ENCODE peak calls at places on chromosome 4, in five cellular contexts. One of them, this sample, is unnamed.

GRCh38 chr4:153593166-153593565 is 90.9 kb upstream of the TLR2 start:
- DNase-seq in cardiac fibroblast: no peak
- DNase-seq in NT2/D1: no peak
- DNase-seq in Right ventricle myocardium inferior: no peak
- DNase-seq in right cardiac atrium: no peak
- DNase-seq in this sample: peak; percentile 23

GRCh38 chr4:75723117-75723801 is 1.1 kb upstream of the USO1 start:
- DNase-seq in cardiac fibroblast: peak; percentile 36
- DNase-seq in NT2/D1: no peak
- DNase-seq in Right ventricle myocardium inferior: no peak
- DNase-seq in right cardiac atrium: no peak
- DNase-seq in this sample: no peak

GRCh38 chr4:118557298-118557851 is 127.8 kb upstream of the METTL14 start:
- DNase-seq in cardiac fibroblast: peak; percentile 23
- DNase-seq in NT2/D1: no peak
- DNase-seq in Right ventricle myocardium inferior: no peak
- DNase-seq in right cardiac atrium: no peak
- DNase-seq in this sample: peak; percentile 41

GRCh38 chr4:16443504-16444088 is 217.3 kb upstream of the TAPT1 start:
- DNase-seq in cardiac fibroblast: peak; percentile 61
- DNase-seq in NT2/D1: peak; percentile 32
- DNase-seq in Right ventricle myocardium inferior: no peak
- DNase-seq in right cardiac atrium: no peak
- DNase-seq in this sample: peak; percentile 74

GRCh38 chr4:96936886-96937285 is 1097.0 kb downstream of the PDHA2 start:
- DNase-seq in cardiac fibroblast: no peak
- DNase-seq in NT2/D1: no peak
- DNase-seq in Right ventricle myocardium inferior: no peak
- DNase-seq in right cardiac atrium: no peak
- DNase-seq in this sample: no peak

GRCh38 chr4:26749867-26750266 is 110.8 kb upstream of the STIM2 start:
- DNase-seq in cardiac fibroblast: no peak
- DNase-seq in NT2/D1: no peak
- DNase-seq in Right ventricle myocardium inferior: no peak
- DNase-seq in right cardiac atrium: no peak
- DNase-seq in this sample: no peak

GRCh38 chr4:7647932-7648812 is 213.4 kb upstream of the PSAPL1 start:
- DNase-seq in cardiac fibroblast: peak; percentile 44
- DNase-seq in NT2/D1: no peak
- DNase-seq in Right ventricle myocardium inferior: no peak
- DNase-seq in right cardiac atrium: no peak
- DNase-seq in this sample: no peak

GRCh38 chr4:81896936-81897335 is 425.2 kb upstream of the RASGEF1B start:
- DNase-seq in cardiac fibroblast: no peak
- DNase-seq in NT2/D1: no peak
- DNase-seq in Right ventricle myocardium inferior: no peak
- DNase-seq in right cardiac atrium: no peak
- DNase-seq in this sample: no peak

GRCh38 chr4:86917212-86918039 is 17.4 kb upstream of the AFF1 start:
- DNase-seq in cardiac fibroblast: no peak
- DNase-seq in NT2/D1: no peak
- DNase-seq in Right ventricle myocardium inferior: no peak
- DNase-seq in right cardiac atrium: no peak
- DNase-seq in this sample: no peak

GRCh38 chr4:3045500-3045850 is 28.9 kb downstream of the HTT-AS start:
- DNase-seq in cardiac fibroblast: peak; percentile 48
- DNase-seq in NT2/D1: no peak
- DNase-seq in Right ventricle myocardium inferior: peak; percentile 89
- DNase-seq in right cardiac atrium: peak; percentile 87
- DNase-seq in this sample: no peak

GRCh38 chr4:2948895-2949781 is 14.1 kb downstream of the NOP14 start:
- DNase-seq in cardiac fibroblast: peak; percentile 47
- DNase-seq in NT2/D1: no peak
- DNase-seq in Right ventricle myocardium inferior: no peak
- DNase-seq in right cardiac atrium: no peak
- DNase-seq in this sample: peak; percentile 37

GRCh38 chr4:170446782-170447181 is 357.0 kb upstream of the AADAT start:
- DNase-seq in cardiac fibroblast: no peak
- DNase-seq in NT2/D1: no peak
- DNase-seq in Right ventricle myocardium inferior: no peak
- DNase-seq in right cardiac atrium: no peak
- DNase-seq in this sample: no peak

GRCh38 chr4:22190855-22191254 is 242.3 kb upstream of the KCNIP4 start:
- DNase-seq in cardiac fibroblast: peak; percentile 74
- DNase-seq in NT2/D1: no peak
- DNase-seq in Right ventricle myocardium inferior: no peak
- DNase-seq in right cardiac atrium: no peak
- DNase-seq in this sample: peak; percentile 4

GRCh38 chr4:126794363-126794762 is 838.4 kb upstream of the INTU start:
- DNase-seq in cardiac fibroblast: peak; percentile 22
- DNase-seq in NT2/D1: no peak
- DNase-seq in Right ventricle myocardium inferior: no peak
- DNase-seq in right cardiac atrium: no peak
- DNase-seq in this sample: no peak

GRCh38 chr4:5976921-5977320 is 41.3 kb downstream of the C4orf50 start:
- DNase-seq in cardiac fibroblast: no peak
- DNase-seq in NT2/D1: no peak
- DNase-seq in Right ventricle myocardium inferior: no peak
- DNase-seq in right cardiac atrium: no peak
- DNase-seq in this sample: peak; percentile 59

GRCh38 chr4:158809611-158810486 is 41.0 kb downstream of the FNIP2 start:
- DNase-seq in cardiac fibroblast: peak; percentile 84
- DNase-seq in NT2/D1: no peak
- DNase-seq in Right ventricle myocardium inferior: no peak
- DNase-seq in right cardiac atrium: no peak
- DNase-seq in this sample: peak; percentile 76

GRCh38 chr4:19623866-19624265 is 627.8 kb upstream of the SLIT2 start:
- DNase-seq in cardiac fibroblast: no peak
- DNase-seq in NT2/D1: no peak
- DNase-seq in Right ventricle myocardium inferior: no peak
- DNase-seq in right cardiac atrium: no peak
- DNase-seq in this sample: no peak

GRCh38 chr4:3215256-3215655 is 33.7 kb upstream of the MSANTD1 start:
- DNase-seq in cardiac fibroblast: no peak
- DNase-seq in NT2/D1: no peak
- DNase-seq in Right ventricle myocardium inferior: no peak
- DNase-seq in right cardiac atrium: no peak
- DNase-seq in this sample: no peak

GRCh38 chr4:185127021-185127925 is 15.8 kb upstream of the SLC25A4 start:
- DNase-seq in cardiac fibroblast: peak; percentile 23
- DNase-seq in NT2/D1: no peak
- DNase-seq in Right ventricle myocardium inferior: peak; percentile 65
- DNase-seq in right cardiac atrium: peak; percentile 61
- DNase-seq in this sample: no peak

GRCh38 chr4:4990857-4991540 is 28.3 kb downstream of the CYTL1 start:
- DNase-seq in cardiac fibroblast: peak; percentile 96
- DNase-seq in NT2/D1: no peak
- DNase-seq in Right ventricle myocardium inferior: peak; percentile 89
- DNase-seq in right cardiac atrium: peak; percentile 94
- DNase-seq in this sample: no peak

GRCh38 chr4:160580581-160580980 is 1477.7 kb downstream of the RAPGEF2 start:
- DNase-seq in cardiac fibroblast: no peak
- DNase-seq in NT2/D1: no peak
- DNase-seq in Right ventricle myocardium inferior: no peak
- DNase-seq in right cardiac atrium: no peak
- DNase-seq in this sample: no peak

GRCh38 chr4:80197132-80197573 is at the start of gene PRDM8:
- DNase-seq in cardiac fibroblast: no peak
- DNase-seq in NT2/D1: no peak
- DNase-seq in Right ventricle myocardium inferior: no peak
- DNase-seq in right cardiac atrium: peak; percentile 63
- DNase-seq in this sample: peak; percentile 26

GRCh38 chr4:144411119-144411518 is 234.8 kb upstream of the HHIP start:
- DNase-seq in cardiac fibroblast: no peak
- DNase-seq in NT2/D1: no peak
- DNase-seq in Right ventricle myocardium inferior: no peak
- DNase-seq in right cardiac atrium: no peak
- DNase-seq in this sample: no peak

GRCh38 chr4:144968606-144969005 is 129.4 kb downstream of the ANAPC10 start:
- DNase-seq in cardiac fibroblast: no peak
- DNase-seq in NT2/D1: no peak
- DNase-seq in Right ventricle myocardium inferior: no peak
- DNase-seq in right cardiac atrium: no peak
- DNase-seq in this sample: no peak

GRCh38 chr4:139266583-139267257 is 13.3 kb downstream of the MGARP start:
- DNase-seq in cardiac fibroblast: peak; percentile 59
- DNase-seq in NT2/D1: no peak
- DNase-seq in Right ventricle myocardium inferior: peak; percentile 86
- DNase-seq in right cardiac atrium: peak; percentile 78
- DNase-seq in this sample: peak; percentile 46

GRCh38 chr4:88761342-88761741 is 63.7 kb upstream of the NAP1L5 start:
- DNase-seq in cardiac fibroblast: no peak
- DNase-seq in NT2/D1: no peak
- DNase-seq in Right ventricle myocardium inferior: no peak
- DNase-seq in right cardiac atrium: no peak
- DNase-seq in this sample: no peak

GRCh38 chr4:39256436-39256835 is 74.1 kb downstream of the WDR19 start:
- DNase-seq in cardiac fibroblast: peak; percentile 42
- DNase-seq in NT2/D1: no peak
- DNase-seq in Right ventricle myocardium inferior: no peak
- DNase-seq in right cardiac atrium: no peak
- DNase-seq in this sample: no peak

GRCh38 chr4:86544313-86544966 is 49.7 kb upstream of the PTPN13 start:
- DNase-seq in cardiac fibroblast: peak; percentile 4
- DNase-seq in NT2/D1: no peak
- DNase-seq in Right ventricle myocardium inferior: no peak
- DNase-seq in right cardiac atrium: no peak
- DNase-seq in this sample: peak; percentile 55

GRCh38 chr4:4872148-4872903 is 12.9 kb downstream of the MSX1 start:
- DNase-seq in cardiac fibroblast: no peak
- DNase-seq in NT2/D1: no peak
- DNase-seq in Right ventricle myocardium inferior: no peak
- DNase-seq in right cardiac atrium: no peak
- DNase-seq in this sample: no peak

GRCh38 chr4:159505275-159505975 is 402.5 kb downstream of the RAPGEF2 start:
- DNase-seq in cardiac fibroblast: no peak
- DNase-seq in NT2/D1: no peak
- DNase-seq in Right ventricle myocardium inferior: no peak
- DNase-seq in right cardiac atrium: no peak
- DNase-seq in this sample: peak; percentile 41

GRCh38 chr4:157014621-157015591 is 43.3 kb upstream of the PDGFC start:
- DNase-seq in cardiac fibroblast: peak; percentile 90
- DNase-seq in NT2/D1: no peak
- DNase-seq in Right ventricle myocardium inferior: no peak
- DNase-seq in right cardiac atrium: no peak
- DNase-seq in this sample: no peak

GRCh38 chr4:544386-545105 is 31.5 kb downstream of the TMEM271 start:
- DNase-seq in cardiac fibroblast: no peak
- DNase-seq in NT2/D1: no peak
- DNase-seq in Right ventricle myocardium inferior: no peak
- DNase-seq in right cardiac atrium: no peak
- DNase-seq in this sample: no peak

This sample was measured in A673.